ENCODE peak calls at places on chromosomes 13 and 19, in four cellular contexts. B is endothelial cell, Y is HFFc6, M is left lung. W is an unnamed sample.

GRCh38 chr13:51943721-51944120 is 67.5 kb downstream of the ATP7B start:
- DNase-seq in B (no peak), Y (no peak), M (no peak), W (no peak)

GRCh38 chr13:113820813-113821651 is 42.8 kb downstream of the GAS6 start:
- DNase-seq in B (no peak), Y (peak), M (peak), W (no peak)

GRCh38 chr19:18253130-18253529 is 21.1 kb downstream of the IQCN start:
- DNase-seq in B (no peak), Y (no peak), M (no peak), W (no peak)

GRCh38 chr19:41192574-41193419 is at the start of gene CYP2S1:
- DNase-seq in B (peak), Y (no peak), M (peak), W (peak)

GRCh38 chr19:41545547-41545946 is 30.4 kb upstream of the CEACAM21 start:
- DNase-seq in B (no peak), Y (no peak), M (no peak), W (no peak)

GRCh38 chr13:34913040-34913439 is 29.0 kb upstream of the NBEA start:
- DNase-seq in B (peak), Y (peak), M (no peak), W (peak)

GRCh38 chr19:54096642-54097106 is 3.9 kb downstream of the OSCAR start:
- DNase-seq in B (no peak), Y (peak), M (peak), W (peak)

GRCh38 chr13:45544520-45544919 is 71.0 kb downstream of the ERICH6B start:
- DNase-seq in B (no peak), Y (no peak), M (no peak), W (no peak)

GRCh38 chr19:48393559-48394330 is at the start of gene GRIN2D:
- DNase-seq in B (peak), Y (peak), M (no peak), W (peak)

GRCh38 chr19:56112313-56112709 is 8.8 kb downstream of the ZNF787 start:
- DNase-seq in B (no peak), Y (no peak), M (no peak), W (no peak)

GRCh38 chr19:45464861-45465427 is 2.9 kb upstream of the FOSB start:
- DNase-seq in B (no peak), Y (no peak), M (no peak), W (no peak)

GRCh38 chr19:23512151-23512925 is 117.1 kb upstream of the ZNF91 start:
- DNase-seq in B (no peak), Y (no peak), M (no peak), W (no peak)

GRCh38 chr19:54152878-54153524 is 6.5 kb downstream of the LENG1 start:
- DNase-seq in B (no peak), Y (no peak), M (no peak), W (no peak)

GRCh38 chr19:8252922-8253589 is 43.9 kb downstream of the CERS4 start:
- DNase-seq in B (peak), Y (peak), M (peak), W (peak)

GRCh38 chr19:19381007-19381926 is 24.2 kb upstream of the GATAD2A start:
- DNase-seq in B (no peak), Y (no peak), M (no peak), W (no peak)